ENCODE peak calls at places on chromosomes 2 and 18, in six cellular contexts. D, H, N, O, X and Y are unnamed samples.

GRCh38 chr2:22361571-22361970 is 1023.4 kb upstream of the KLHL29 start:
- DNase-seq in D (no peak), H (no peak), N (no peak), O (no peak), X (no peak), Y (no peak)

GRCh38 chr2:18856766-18857165 is 267.4 kb upstream of the NT5C1B start:
- DNase-seq in D (no peak), H (no peak), N (no peak), O (no peak), X (no peak), Y (no peak)

GRCh38 chr18:76495435-76496199 is 575 bp upstream of the ZNF516 start:
- DNase-seq in D (peak; percentile 62), H (peak; percentile 77), N (peak; percentile 59), O (peak; percentile 86), X (peak; percentile 65), Y (no peak)

GRCh38 chr2:10196275-10196892 is 73.8 kb downstream of the RRM2 start:
- DNase-seq in D (no peak), H (no peak), N (peak; percentile 97), O (peak; percentile 69), X (no peak), Y (peak; percentile 71)

GRCh38 chr2:33312389-33312788 is 164.1 kb upstream of the RASGRP3 start:
- DNase-seq in D (no peak), H (no peak), N (no peak), O (no peak), X (no peak), Y (no peak)

GRCh38 chr2:177282101-177282573 is 17.6 kb upstream of the NFE2L2 start:
- DNase-seq in D (no peak), H (no peak), N (no peak), O (no peak), X (no peak), Y (no peak)

GRCh38 chr2:9234680-9235387 is 28.2 kb downstream of the ASAP2 start:
- DNase-seq in D (no peak), H (peak; percentile 64), N (peak; percentile 87), O (no peak), X (peak; percentile 96), Y (peak; percentile 46)

GRCh38 chr18:76353500-76353899 is 141.5 kb downstream of the ZNF516 start:
- DNase-seq in D (no peak), H (no peak), N (no peak), O (no peak), X (no peak), Y (no peak)

GRCh38 chr18:77129150-77129551 is 3.4 kb downstream of the MBP start:
- DNase-seq in D (no peak), H (no peak), N (no peak), O (no peak), X (no peak), Y (no peak)

GRCh38 chr2:147845608-147846002 is 776 bp downstream of the ACVR2A start:
- DNase-seq in D (no peak), H (no peak), N (no peak), O (no peak), X (peak; percentile 13), Y (no peak)

GRCh38 chr2:205726506-205726905 is 44.2 kb downstream of the NRP2 start:
- DNase-seq in D (no peak), H (no peak), N (no peak), O (no peak), X (peak; percentile 31), Y (no peak)

GRCh38 chr18:79926306-79926705 is 25.1 kb downstream of the SLC66A2 start:
- DNase-seq in D (peak; percentile 18), H (peak; percentile 55), N (no peak), O (peak; percentile 53), X (no peak), Y (peak; percentile 18)

GRCh38 chr18:34772887-34773286 is 62.8 kb downstream of the DTNA start:
- DNase-seq in D (no peak), H (no peak), N (no peak), O (no peak), X (no peak), Y (no peak)

GRCh38 chr2:234676859-234677450 is 180.1 kb upstream of the ARL4C start:
- DNase-seq in D (no peak), H (no peak), N (no peak), O (no peak), X (peak; percentile 94), Y (no peak)

GRCh38 chr2:176852667-176853066 is 359.9 kb upstream of the HNRNPA3 start:
- DNase-seq in D (no peak), H (no peak), N (no peak), O (no peak), X (no peak), Y (no peak)

GRCh38 chr18:9557250-9557943 is 57.0 kb downstream of the PPP4R1 start:
- DNase-seq in D (no peak), H (no peak), N (no peak), O (no peak), X (peak; percentile 59), Y (no peak)

GRCh38 chr2:226658555-226658954 is 141.1 kb downstream of the IRS1 start:
- DNase-seq in D (no peak), H (no peak), N (no peak), O (no peak), X (no peak), Y (no peak)

GRCh38 chr2:160075171-160075570 is 12.8 kb upstream of the PLA2R1 start:
- DNase-seq in D (no peak), H (peak; percentile 78), N (no peak), O (no peak), X (no peak), Y (peak; percentile 32)
- TF ChIP-seq POLR2AphosphoS5 in D (no peak), H (no peak), N (no peak), O (no peak), X (no peak), Y (no peak)

GRCh38 chr2:47033102-47033880 is 117.7 kb upstream of the MCFD2 start:
- DNase-seq in D (no peak), H (peak; percentile 70), N (peak; percentile 79), O (no peak), X (peak; percentile 28), Y (no peak)
- H3K4me1 ChIP-seq in D (peaks cover 42% of the 10 kb centered on the region), H (peaks cover 51% of the 10 kb centered on the region), N (peaks cover 41% of the 10 kb centered on the region), O (peaks cover 52% of the 10 kb centered on the region), X (peaks cover 90% of the 10 kb centered on the region), Y (peaks cover 27% of the 10 kb centered on the region)

DNA sequence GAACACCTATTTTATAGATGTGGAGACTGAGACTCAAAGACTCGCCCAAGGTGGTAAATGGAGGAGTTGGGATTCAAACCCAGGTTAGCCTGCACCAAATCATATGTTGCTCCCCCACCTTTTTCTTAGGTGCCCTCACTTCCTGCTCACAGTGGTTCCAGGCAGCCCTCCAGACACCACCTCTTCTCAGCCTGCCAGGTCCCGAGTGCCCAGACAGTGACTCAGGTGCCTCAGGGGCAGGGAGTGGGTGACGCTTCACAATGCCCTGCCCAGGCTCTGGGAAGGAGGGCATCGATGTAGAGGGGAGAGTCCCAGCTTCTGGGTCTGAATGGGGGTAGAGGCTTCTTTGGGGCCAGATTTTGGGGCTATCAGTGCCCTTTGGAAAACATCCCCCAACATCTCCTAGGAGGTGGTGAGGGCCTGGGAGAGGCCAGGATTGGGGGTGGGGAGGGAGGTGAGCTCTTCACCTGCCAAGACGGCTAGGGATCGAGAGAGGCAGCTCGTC is 5.2 kb upstream of the DNAJB2 start:
- DNase-seq in D (no peak), H (no peak), N (no peak), O (no peak), X (no peak), Y (no peak)
- H3K4me3 ChIP-seq in D (no peak overlapping the region), H (no peak overlapping the region), N (no peak overlapping the region), O (no peak overlapping the region), X (no peak overlapping the region), Y (no peak overlapping the region)

DNA sequence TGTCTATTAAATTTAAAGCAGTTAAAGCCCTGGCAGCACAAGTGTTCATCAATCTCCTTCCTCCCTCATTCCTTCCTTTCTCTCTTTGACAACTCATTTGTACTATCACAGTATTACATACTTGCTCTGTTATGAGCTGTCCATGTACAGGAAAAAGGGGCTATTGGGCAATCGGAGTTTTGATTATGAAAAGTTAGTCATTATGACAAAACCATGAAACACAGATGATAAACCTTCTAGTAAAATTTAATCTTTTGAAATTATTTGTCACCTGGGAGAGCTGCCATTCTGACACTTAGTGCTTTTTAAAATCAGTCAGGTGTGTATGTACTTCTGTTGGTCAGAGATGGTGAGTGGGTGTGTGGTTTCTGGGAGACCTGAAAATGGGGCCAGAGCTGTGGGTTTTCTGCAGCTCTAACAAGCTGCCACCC is 39.4 kb downstream of the MAP4K4 start:
- DNase-seq in D (no peak), H (no peak), N (no peak), O (no peak), X (no peak), Y (no peak)
- TF ChIP-seq POLR2AphosphoS5 in D (no peak), H (no peak), N (no peak), O (no peak), X (no peak), Y (no peak)